ENCODE peak calls at places on chromosomes 3 and 15, in ten cellular contexts. Y, B, Q, M, Z, J, U, X, K and L are unnamed samples.
A peak's percentile ranks its signal among the peaks of the same experiment; 100 is the strongest.

GRCh38 chr3:79003994-79004393 is 763.8 kb downstream of the ROBO1 start:
- DNase-seq in Y (no peak), B (no peak), Q (no peak), M (no peak), Z (no peak), J (no peak), U (no peak), X (no peak), K (no peak), L (no peak)

GRCh38 chr3:12922299-12922698 is 80.9 kb upstream of the RPL32 start:
- DNase-seq in Y (no peak), B (no peak), Q (no peak), M (no peak), Z (no peak), J (no peak), U (no peak), X (no peak), K (peak; percentile 22), L (no peak)

GRCh38 chr3:134663646-134664456 is 13.0 kb upstream of the KY start:
- DNase-seq in Y (no peak), B (no peak), Q (no peak), M (no peak), Z (no peak), J (no peak), U (no peak), X (peak; percentile 62), K (peak; percentile 66), L (no peak)

GRCh38 chr15:98651581-98652220 is 3.4 kb downstream of the IGF1R start:
- DNase-seq in Y (no peak), B (no peak), Q (no peak), M (no peak), Z (peak; percentile 44), J (no peak), U (peak; percentile 11), X (peak; percentile 67), K (no peak), L (peak; percentile 72)

GRCh38 chr3:21185816-21186314 is 565.1 kb downstream of the ZNF385D start:
- DNase-seq in Y (no peak), B (no peak), Q (no peak), M (no peak), Z (no peak), J (no peak), U (no peak), X (no peak), K (no peak), L (no peak)

GRCh38 chr3:66021731-66022131 is 17.0 kb downstream of the MAGI1 start:
- DNase-seq in Y (no peak), B (no peak), Q (no peak), M (no peak), Z (no peak), J (no peak), U (no peak), X (peak; percentile 55), K (no peak), L (peak; percentile 55)

GRCh38 chr3:112043621-112044201 is 9.2 kb downstream of the TMPRSS7 start:
- DNase-seq in Y (peak; percentile 77), B (peak; percentile 1), Q (peak; percentile 36), M (no peak), Z (peak; percentile 72), J (peak; percentile 68), U (peak; percentile 33), X (peak; percentile 73), K (peak; percentile 87), L (peak; percentile 74)

GRCh38 chr3:25493246-25493645 is 65.2 kb downstream of the RARB start:
- DNase-seq in Y (no peak), B (no peak), Q (no peak), M (no peak), Z (no peak), J (no peak), U (no peak), X (peak; percentile 82), K (peak; percentile 47), L (no peak)

GRCh38 chr15:22979699-22980188 is 424 bp downstream of the CYFIP1 start:
- DNase-seq in Y (no peak), B (no peak), Q (no peak), M (no peak), Z (peak; percentile 78), J (no peak), U (no peak), X (peak; percentile 36), K (peak; percentile 42), L (peak; percentile 78)

GRCh38 chr15:59002418-59002859 is 15.0 kb downstream of the RNF111 start:
- DNase-seq in Y (no peak), B (no peak), Q (no peak), M (no peak), Z (no peak), J (no peak), U (no peak), X (no peak), K (no peak), L (no peak)

GRCh38 chr15:80780416-80781221 is 1.4 kb downstream of the CEMIP start:
- DNase-seq in Y (no peak), B (no peak), Q (peak; percentile 80), M (peak; percentile 78), Z (peak; percentile 92), J (peak; percentile 38), U (no peak), X (peak; percentile 72), K (peak; percentile 74), L (peak; percentile 95)

GRCh38 chr15:25859838-25860645 is 3.1 kb downstream of the ATP10A start:
- DNase-seq in Y (no peak), B (no peak), Q (no peak), M (no peak), Z (no peak), J (no peak), U (peak; percentile 56), X (no peak), K (no peak), L (no peak)

GRCh38 chr15:42820811-42821210 is 83.9 kb upstream of the CDAN1 start:
- DNase-seq in Y (no peak), B (no peak), Q (no peak), M (no peak), Z (no peak), J (no peak), U (no peak), X (no peak), K (no peak), L (no peak)

GRCh38 chr3:119880966-119881365 is 99.1 kb downstream of the NR1I2 start:
- DNase-seq in Y (no peak), B (no peak), Q (no peak), M (no peak), Z (no peak), J (no peak), U (no peak), X (peak; percentile 13), K (no peak), L (no peak)

GRCh38 chr3:116085456-116085855 is 359.8 kb downstream of the LSAMP start:
- DNase-seq in Y (no peak), B (no peak), Q (no peak), M (no peak), Z (no peak), J (no peak), U (no peak), X (no peak), K (no peak), L (no peak)

DNA sequence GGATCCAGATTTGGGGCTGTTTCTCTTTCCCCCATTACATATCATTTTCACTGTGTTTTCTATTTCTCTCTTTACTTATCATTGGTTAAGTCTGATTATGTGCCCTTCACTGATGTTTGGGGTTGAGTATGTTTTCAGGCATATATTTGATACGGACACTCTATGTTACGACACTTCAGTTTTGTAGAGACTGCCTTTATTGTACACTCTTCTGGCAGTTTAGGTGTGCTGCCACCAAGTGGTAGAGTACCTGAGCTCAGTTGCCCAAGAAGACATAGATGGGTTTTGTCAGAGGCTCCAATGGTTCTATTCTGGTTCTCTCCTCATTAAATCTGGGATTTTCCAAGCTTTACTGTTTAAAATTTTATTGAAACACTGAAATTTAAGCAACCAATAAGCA is 255.0 kb upstream of the ROPN1 start:
- DNase-seq in Y (peak; percentile 57), B (no peak), Q (no peak), M (no peak), Z (peak; percentile 40), J (peak; percentile 13), U (no peak), X (peak; percentile 40), K (no peak), L (no peak)
- TF ChIP-seq CTCF in Y (peak; percentile 58), B (no peak), Q (peak; percentile 57), M (no peak), Z (peak; percentile 70), J (peak; percentile 15), U (no peak), X (no peak), K (peak; percentile 36), L (peak; percentile 82)

GRCh38 chr15:83732770-83733169 is 78.8 kb downstream of the ADAMTSL3 start:
- DNase-seq in Y (no peak), B (no peak), Q (no peak), M (no peak), Z (no peak), J (no peak), U (no peak), X (peak; percentile 39), K (no peak), L (no peak)
- TF ChIP-seq CTCF in Y (no peak), B (no peak), Q (no peak), M (no peak), Z (no peak), J (no peak), U (no peak), X (no peak), K (no peak), L (no peak)

GRCh38 chr3:74067296-74067695 is 442.6 kb upstream of the PDZRN3 start:
- DNase-seq in Y (no peak), B (no peak), Q (no peak), M (no peak), Z (peak; percentile 11), J (no peak), U (no peak), X (no peak), K (no peak), L (no peak)
- TF ChIP-seq CTCF in Y (no peak), B (no peak), Q (peak; percentile 41), M (no peak), Z (peak; percentile 39), J (no peak), U (no peak), X (peak; percentile 34), K (no peak), L (peak; percentile 44)

DNA sequence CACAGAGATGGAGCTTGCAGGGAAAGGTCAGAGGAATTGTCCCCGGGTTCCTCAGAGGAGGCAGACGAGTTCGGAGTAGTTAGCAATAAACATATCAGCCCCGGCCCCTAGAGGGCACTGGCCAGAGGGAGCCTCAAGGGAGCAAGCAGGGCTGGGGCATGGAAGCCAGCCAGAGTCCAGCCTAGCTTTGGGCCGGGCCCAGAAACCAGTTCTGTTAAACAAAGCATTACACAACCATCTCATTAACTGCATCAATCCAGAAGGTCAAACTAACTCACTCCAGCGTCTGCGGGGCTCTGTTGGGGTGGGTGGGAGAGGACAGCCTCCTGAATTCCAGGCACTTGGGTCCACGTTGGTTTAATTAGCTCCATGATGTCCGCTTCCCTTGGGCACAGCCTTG is 41.0 kb upstream of the IREB2 start:
- DNase-seq in Y (no peak), B (no peak), Q (no peak), M (no peak), Z (no peak), J (peak; percentile 62), U (no peak), X (no peak), K (peak; percentile 63), L (peak; percentile 87)
- TF ChIP-seq CTCF in Y (no peak), B (no peak), Q (no peak), M (no peak), Z (peak; percentile 30), J (peak; percentile 67), U (no peak), X (peak; percentile 46), K (peak; percentile 28), L (peak; percentile 72)

GRCh38 chr3:46632792-46633191 is 20.5 kb downstream of the FAM240A start:
- DNase-seq in Y (no peak), B (no peak), Q (no peak), M (no peak), Z (no peak), J (no peak), U (no peak), X (no peak), K (peak; percentile 21), L (no peak)
- TF ChIP-seq CTCF in Y (no peak), B (no peak), Q (no peak), M (no peak), Z (no peak), J (no peak), U (no peak), X (no peak), K (no peak), L (no peak)